ENCODE peak calls at places on chromosomes 16 and 17, in six cellular contexts. U is MCF 10A, E is EH, L is substantia nigra, S is WTC11, W is brain pericyte. D is an unnamed sample.

GRCh38 chr17:27956601-27957445 is 63.7 kb upstream of the LYRM9 start:
- DNase-seq in U (peak), E (peak), L (no peak), S (peak), W (no peak), D (peak)

GRCh38 chr17:37744961-37745800 is at the start of gene HNF1B:
- DNase-seq in U (no peak), E (no peak), L (no peak), S (peak), W (no peak), D (no peak)

GRCh38 chr16:5321925-5322324 is 224.3 kb upstream of the EEF2KMT start:
- DNase-seq in U (no peak), E (no peak), L (no peak), S (no peak), W (no peak), D (no peak)

GRCh38 chr17:77618173-77618572 is 340.3 kb upstream of the TNRC6C start:
- DNase-seq in U (no peak), E (no peak), L (no peak), S (no peak), W (no peak), D (no peak)

GRCh38 chr16:57749101-57749692 is 13.6 kb downstream of the KATNB1 start:
- DNase-seq in U (no peak), E (peak), L (no peak), S (no peak), W (no peak), D (no peak)

GRCh38 chr16:9072806-9073341 is 18.6 kb upstream of the HAPSTR1 start:
- DNase-seq in U (peak), E (peak), L (no peak), S (no peak), W (no peak), D (peak)

GRCh38 chr17:14489986-14490385 is 189.1 kb downstream of the HS3ST3B1 start:
- DNase-seq in U (no peak), E (no peak), L (no peak), S (no peak), W (no peak), D (no peak)

GRCh38 chr16:54928421-54929089 is 2.1 kb upstream of the IRX5 start:
- DNase-seq in U (peak), E (peak), L (no peak), S (no peak), W (no peak), D (no peak)

GRCh38 chr16:25366078-25366477 is 108.4 kb upstream of the ZKSCAN2 start:
- DNase-seq in U (no peak), E (no peak), L (no peak), S (no peak), W (no peak), D (no peak)

GRCh38 chr17:49450735-49451134 is 36.1 kb upstream of the PHB1 start:
- DNase-seq in U (no peak), E (peak), L (no peak), S (no peak), W (no peak), D (peak)

GRCh38 chr16:66435896-66436295 is 8.8 kb downstream of the BEAN1 start:
- DNase-seq in U (no peak), E (no peak), L (no peak), S (no peak), W (no peak), D (no peak)

GRCh38 chr17:74807925-74808324 is 31.8 kb upstream of the NAT9 start:
- DNase-seq in U (no peak), E (no peak), L (no peak), S (no peak), W (no peak), D (peak)

GRCh38 chr16:30615358-30616076 is 5.3 kb upstream of the ZNF689 start:
- DNase-seq in U (peak), E (peak), L (no peak), S (peak), W (no peak), D (peak)

GRCh38 chr17:80845863-80846671 is 145.6 kb upstream of the CHMP6 start:
- DNase-seq in U (no peak), E (no peak), L (no peak), S (no peak), W (no peak), D (no peak)

GRCh38 chr17:13593757-13594156 is 8.0 kb downstream of the HS3ST3A1 start:
- DNase-seq in U (no peak), E (peak), L (no peak), S (no peak), W (no peak), D (peak)

GRCh38 chr16:69444873-69445517 is 20.6 kb downstream of the CYB5B start:
- DNase-seq in U (no peak), E (peak), L (no peak), S (no peak), W (peak), D (peak)

GRCh38 chr17:49519781-49520180 is 24.7 kb downstream of the NGFR start:
- DNase-seq in U (no peak), E (no peak), L (no peak), S (no peak), W (no peak), D (no peak)

GRCh38 chr17:35766903-35767510 is 6.3 kb downstream of the C17orf50 start:
- DNase-seq in U (peak), E (peak), L (no peak), S (no peak), W (no peak), D (peak)

GRCh38 chr16:30698816-30699614 is at the start of gene SRCAP:
- DNase-seq in U (peak), E (peak), L (peak), S (peak), W (peak), D (peak)

GRCh38 chr17:45319239-45319703 is 2.5 kb upstream of the MAP3K14 start:
- DNase-seq in U (peak), E (peak), L (no peak), S (no peak), W (no peak), D (peak)

GRCh38 chr17:33292981-33293867 is at the start of gene ASIC2:
- DNase-seq in U (no peak), E (no peak), L (no peak), S (peak), W (no peak), D (peak)